ENCODE peak calls at places on chromosome 21, in seven cellular contexts. O, I, Y, T, C, K and A are unnamed samples.
A peak's percentile ranks its signal among the peaks of the same experiment; 100 is the strongest.

GRCh38 chr21:28579986-28580550 is 412.6 kb downstream of the LTN1 start:
- DNase-seq in O (no peak), I (no peak), Y (no peak), T (no peak), C (no peak), K (no peak), A (no peak)

GRCh38 chr21:46188226-46189212 is 4.3 kb upstream of the SPATC1L start:
- DNase-seq in O (peak; percentile 44), I (peak; percentile 39), Y (no peak), T (peak; percentile 76), C (no peak), K (peak; percentile 56), A (no peak)

GRCh38 chr21:44940116-44940631 is 345 bp downstream of the SLX9 start:
- DNase-seq in O (no peak), I (no peak), Y (no peak), T (no peak), C (no peak), K (peak; percentile 30), A (no peak)

GRCh38 chr21:34877485-34878128 is 171.5 kb downstream of the RUNX1 start:
- DNase-seq in O (no peak), I (no peak), Y (no peak), T (no peak), C (no peak), K (no peak), A (no peak)

GRCh38 chr21:42547001-42547905 is 33.6 kb downstream of the SLC37A1 start:
- DNase-seq in O (no peak), I (no peak), Y (no peak), T (no peak), C (no peak), K (no peak), A (no peak)

GRCh38 chr21:43611598-43612369 is 47.5 kb downstream of the HSF2BP start:
- DNase-seq in O (peak; percentile 90), I (no peak), Y (peak; percentile 19), T (peak; percentile 76), C (no peak), K (peak; percentile 78), A (no peak)

GRCh38 chr21:24824209-24824608 is 783.1 kb downstream of the MRPL39 start:
- DNase-seq in O (no peak), I (no peak), Y (no peak), T (no peak), C (no peak), K (no peak), A (no peak)

GRCh38 chr21:34651032-34651431 is 17.8 kb upstream of the CLIC6 start:
- DNase-seq in O (no peak), I (no peak), Y (no peak), T (no peak), C (no peak), K (no peak), A (no peak)

GRCh38 chr21:18285379-18285778 is 40.7 kb downstream of the CHODL start:
- DNase-seq in O (no peak), I (no peak), Y (no peak), T (no peak), C (no peak), K (no peak), A (no peak)

GRCh38 chr21:34695434-34695833 is 26.6 kb downstream of the CLIC6 start:
- DNase-seq in O (no peak), I (no peak), Y (no peak), T (no peak), C (no peak), K (no peak), A (no peak)

GRCh38 chr21:37770496-37770895 is 145.8 kb downstream of the KCNJ6 start:
- DNase-seq in O (no peak), I (no peak), Y (no peak), T (no peak), C (no peak), K (no peak), A (no peak)

GRCh38 chr21:41437754-41438153 is 11.7 kb downstream of the MX1 start:
- DNase-seq in O (no peak), I (no peak), Y (no peak), T (no peak), C (no peak), K (no peak), A (no peak)

GRCh38 chr21:35046880-35047229 is 2.2 kb downstream of the RUNX1 start:
- DNase-seq in O (no peak), I (no peak), Y (no peak), T (peak; percentile 55), C (no peak), K (peak; percentile 73), A (no peak)

GRCh38 chr21:36966066-36966845 is at the start of gene HLCS:
- DNase-seq in O (peak; percentile 49), I (no peak), Y (no peak), T (peak; percentile 81), C (peak; percentile 65), K (peak; percentile 75), A (no peak)

GRCh38 chr21:23968722-23969647 is 1638.3 kb downstream of the MRPL39 start:
- DNase-seq in O (peak; percentile 29), I (no peak), Y (peak; percentile 96), T (no peak), C (no peak), K (no peak), A (peak; percentile 24)

GRCh38 chr21:24045775-24046215 is 1561.5 kb downstream of the MRPL39 start:
- DNase-seq in O (peak; percentile 98), I (peak; percentile 34), Y (peak; percentile 5), T (peak; percentile 72), C (no peak), K (peak; percentile 16), A (no peak)

GRCh38 chr21:45552696-45553391 is 10.6 kb upstream of the SLC19A1 start:
- DNase-seq in O (no peak), I (no peak), Y (no peak), T (peak; percentile 29), C (no peak), K (no peak), A (no peak)

GRCh38 chr21:31416465-31416864 is 72.4 kb upstream of the TIAM1 start:
- DNase-seq in O (peak; percentile 26), I (no peak), Y (no peak), T (no peak), C (no peak), K (no peak), A (no peak)

GRCh38 chr21:33127154-33127893 is 57.4 kb downstream of the OLIG1 start:
- DNase-seq in O (peak; percentile 75), I (peak; percentile 12), Y (peak; percentile 48), T (peak; percentile 80), C (peak; percentile 30), K (peak; percentile 76), A (no peak)

GRCh38 chr21:45336870-45337269 is 49.2 kb upstream of the POFUT2 start:
- DNase-seq in O (no peak), I (no peak), Y (no peak), T (peak; percentile 40), C (no peak), K (no peak), A (no peak)

GRCh38 chr21:34530264-34530663 is 18.3 kb upstream of the KCNE1 start:
- DNase-seq in O (peak; percentile 44), I (no peak), Y (no peak), T (no peak), C (no peak), K (no peak), A (no peak)

GRCh38 chr21:39451332-39452206 is at the start of gene SH3BGR:
- DNase-seq in O (no peak), I (no peak), Y (no peak), T (peak; percentile 88), C (no peak), K (no peak), A (no peak)

GRCh38 chr21:26946744-26947446 is 20.0 kb downstream of the ADAMTS5 start:
- DNase-seq in O (no peak), I (no peak), Y (no peak), T (no peak), C (no peak), K (no peak), A (no peak)

GRCh38 chr21:15604424-15604823 is 125.4 kb upstream of the USP25 start:
- DNase-seq in O (peak; percentile 68), I (peak; percentile 42), Y (no peak), T (no peak), C (no peak), K (peak; percentile 35), A (no peak)

GRCh38 chr21:44054710-44055109 is 42.6 kb downstream of the TRAPPC10 start:
- DNase-seq in O (peak; percentile 18), I (peak; percentile 44), Y (no peak), T (no peak), C (no peak), K (no peak), A (no peak)

GRCh38 chr21:45290948-45291612 is 3.4 kb upstream of the POFUT2 start:
- DNase-seq in O (peak; percentile 65), I (no peak), Y (no peak), T (peak; percentile 41), C (no peak), K (peak; percentile 56), A (no peak)

GRCh38 chr21:44874497-44875331 is 1.2 kb upstream of the PTTG1IP start:
- DNase-seq in O (no peak), I (no peak), Y (peak; percentile 76), T (peak; percentile 82), C (no peak), K (peak; percentile 57), A (no peak)